ENCODE peak calls at places on chromosomes 6 and 20, in nine cellular contexts. N, Y, S, U, C, Q, Z, D and P are unnamed samples.

GRCh38 chr6:159062564-159062945 is 17.8 kb upstream of the TAGAP start:
- DNase-seq in N (no peak), Y (no peak), S (no peak), U (no peak), C (no peak), Q (no peak), Z (no peak), D (no peak), P (no peak)

GRCh38 chr20:45432294-45432693 is 16.4 kb downstream of the PIGT start:
- DNase-seq in N (no peak), Y (no peak), S (no peak), U (no peak), C (no peak), Q (no peak), Z (no peak), D (no peak), P (no peak)

GRCh38 chr6:11814819-11815218 is 36.2 kb upstream of the ADTRP start:
- DNase-seq in N (no peak), Y (no peak), S (no peak), U (no peak), C (no peak), Q (no peak), Z (no peak), D (no peak), P (no peak)

GRCh38 chr6:21771626-21772320 is 178.2 kb downstream of the SOX4 start:
- DNase-seq in N (no peak), Y (no peak), S (no peak), U (no peak), C (no peak), Q (no peak), Z (no peak), D (no peak), P (no peak)

GRCh38 chr6:46526607-46527006 is 35.4 kb upstream of the RCAN2 start:
- DNase-seq in N (no peak), Y (no peak), S (no peak), U (no peak), C (no peak), Q (no peak), Z (no peak), D (no peak), P (no peak)

GRCh38 chr6:3873051-3873450 is 23.9 kb downstream of the FAM50B start:
- DNase-seq in N (no peak), Y (no peak), S (no peak), U (no peak), C (no peak), Q (no peak), Z (no peak), D (no peak), P (no peak)

GRCh38 chr6:127031511-127031910 is 87.0 kb upstream of the RSPO3 start:
- DNase-seq in N (no peak), Y (no peak), S (no peak), U (no peak), C (no peak), Q (no peak), Z (no peak), D (no peak), P (no peak)

GRCh38 chr6:46005254-46005653 is 10.4 kb downstream of the CLIC5 start:
- DNase-seq in N (no peak), Y (no peak), S (no peak), U (no peak), C (no peak), Q (no peak), Z (no peak), D (no peak), P (no peak)

GRCh38 chr20:9215539-9215938 is 146.7 kb downstream of the PLCB4 start:
- DNase-seq in N (no peak), Y (no peak), S (peak; percentile 5), U (no peak), C (no peak), Q (no peak), Z (no peak), D (no peak), P (no peak)

GRCh38 chr20:3919352-3919751 is 30.2 kb downstream of the PANK2 start:
- DNase-seq in N (no peak), Y (no peak), S (no peak), U (no peak), C (no peak), Q (no peak), Z (no peak), D (no peak), P (no peak)

GRCh38 chr20:2314759-2315439 is 19.1 kb downstream of the TGM3 start:
- DNase-seq in N (no peak), Y (no peak), S (no peak), U (no peak), C (no peak), Q (peak; percentile 43), Z (peak; percentile 23), D (no peak), P (peak; percentile 97)

GRCh38 chr20:63322146-63322922 is 29.3 kb downstream of the COL20A1 start:
- DNase-seq in N (no peak), Y (peak; percentile 65), S (no peak), U (no peak), C (peak; percentile 45), Q (no peak), Z (no peak), D (no peak), P (no peak)

GRCh38 chr6:24431045-24431451 is 28.3 kb downstream of the MRS2 start:
- DNase-seq in N (peak; percentile 11), Y (no peak), S (peak; percentile 28), U (peak; percentile 54), C (no peak), Q (no peak), Z (no peak), D (no peak), P (no peak)

GRCh38 chr20:19775353-19776201 is 17.5 kb downstream of the RIN2 start:
- DNase-seq in N (no peak), Y (no peak), S (no peak), U (no peak), C (no peak), Q (no peak), Z (no peak), D (no peak), P (no peak)

GRCh38 chr20:36941403-36941835 is 10.1 kb downstream of the SAMHD1 start:
- DNase-seq in N (no peak), Y (no peak), S (no peak), U (no peak), C (peak; percentile 15), Q (no peak), Z (no peak), D (no peak), P (no peak)

DNA sequence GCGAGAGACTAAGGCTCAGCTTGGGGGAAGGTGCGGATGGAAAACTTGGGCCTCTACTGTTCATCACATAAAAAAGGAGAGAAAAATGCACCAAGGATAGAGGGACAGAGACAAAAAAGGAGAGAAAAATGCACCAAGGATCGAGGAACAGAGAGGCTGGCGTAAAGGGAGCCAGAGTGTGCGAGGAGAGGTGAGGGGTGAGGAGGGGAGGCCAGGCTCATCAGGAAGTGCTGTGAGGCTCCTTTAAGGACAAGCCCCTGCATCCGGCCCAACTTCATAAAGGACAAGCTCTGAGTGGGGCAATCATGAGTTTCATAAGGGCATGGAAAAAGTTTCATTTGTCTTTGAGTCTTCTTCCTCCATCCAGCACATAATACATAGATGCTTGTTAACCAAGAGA is 117.2 kb upstream of the NXT1 start:
- DNase-seq in N (no peak), Y (no peak), S (no peak), U (no peak), C (no peak), Q (no peak), Z (no peak), D (no peak), P (no peak)
- H3K9me3 ChIP-seq in N (peaks cover 31% of the 10 kb centered on the region), Y (no peaks in the 10 kb centered on the region), S (no peaks in the 10 kb centered on the region), U (no peaks in the 10 kb centered on the region), C (no peaks in the 10 kb centered on the region), Q (no peaks in the 10 kb centered on the region), Z (peaks cover 5% of the 10 kb centered on the region), D (no peaks in the 10 kb centered on the region), P (peaks cover 28% of the 10 kb centered on the region)

GRCh38 chr6:140180306-140180705 is 805.9 kb upstream of the CITED2 start:
- DNase-seq in N (no peak), Y (no peak), S (no peak), U (no peak), C (no peak), Q (no peak), Z (no peak), D (no peak), P (no peak)
- H3K9me3 ChIP-seq in N (no peaks in the 10 kb centered on the region), Y (no peaks in the 10 kb centered on the region), S (no peaks in the 10 kb centered on the region), U (no peaks in the 10 kb centered on the region), C (no peaks in the 10 kb centered on the region), Q (no peaks in the 10 kb centered on the region), Z (no peaks in the 10 kb centered on the region), D (no peaks in the 10 kb centered on the region), P (no peaks in the 10 kb centered on the region)

GRCh38 chr20:55745840-55746239 is 259.5 kb downstream of the CBLN4 start:
- DNase-seq in N (no peak), Y (no peak), S (no peak), U (no peak), C (no peak), Q (no peak), Z (no peak), D (no peak), P (no peak)

GRCh38 chr20:55746723-55747122 is 258.6 kb downstream of the CBLN4 start:
- DNase-seq in N (no peak), Y (no peak), S (no peak), U (no peak), C (no peak), Q (no peak), Z (no peak), D (no peak), P (no peak)

GRCh38 chr20:55740076-55740475 is 265.2 kb downstream of the CBLN4 start:
- DNase-seq in N (no peak), Y (no peak), S (no peak), U (no peak), C (no peak), Q (no peak), Z (no peak), D (no peak), P (no peak)

GRCh38 chr20:55744896-55745295 is 260.4 kb downstream of the CBLN4 start:
- DNase-seq in N (no peak), Y (no peak), S (no peak), U (peak; percentile 12), C (no peak), Q (no peak), Z (no peak), D (no peak), P (no peak)
- H3K9me3 ChIP-seq in N (no peaks in the 10 kb centered on the region), Y (no peaks in the 10 kb centered on the region), S (no peaks in the 10 kb centered on the region), U (no peaks in the 10 kb centered on the region), C (no peaks in the 10 kb centered on the region), Q (no peaks in the 10 kb centered on the region), Z (peaks cover 6% of the 10 kb centered on the region), D (no peaks in the 10 kb centered on the region), P (no peaks in the 10 kb centered on the region)

GRCh38 chr6:72825265-72825918 is 203.5 kb downstream of the KCNQ5 start:
- DNase-seq in N (no peak), Y (no peak), S (no peak), U (no peak), C (no peak), Q (no peak), Z (no peak), D (no peak), P (no peak)

GRCh38 chr6:72826033-72826432 is 204.2 kb downstream of the KCNQ5 start:
- DNase-seq in N (no peak), Y (no peak), S (no peak), U (no peak), C (no peak), Q (no peak), Z (no peak), D (no peak), P (no peak)

GRCh38 chr6:72828904-72829303 is 207.0 kb downstream of the KCNQ5 start:
- DNase-seq in N (no peak), Y (no peak), S (no peak), U (no peak), C (no peak), Q (no peak), Z (no peak), D (no peak), P (no peak)

GRCh38 chr6:72824833-72825232 is 203.0 kb downstream of the KCNQ5 start:
- DNase-seq in N (no peak), Y (no peak), S (no peak), U (no peak), C (no peak), Q (no peak), Z (no peak), D (no peak), P (no peak)

GRCh38 chr6:72826744-72827438 is 205.0 kb downstream of the KCNQ5 start:
- DNase-seq in N (no peak), Y (no peak), S (no peak), U (no peak), C (no peak), Q (no peak), Z (no peak), D (no peak), P (no peak)
- H3K9me3 ChIP-seq in N (no peaks in the 10 kb centered on the region), Y (no peaks in the 10 kb centered on the region), S (no peaks in the 10 kb centered on the region), U (no peaks in the 10 kb centered on the region), C (no peaks in the 10 kb centered on the region), Q (no peaks in the 10 kb centered on the region), Z (peaks cover 5% of the 10 kb centered on the region), D (no peaks in the 10 kb centered on the region), P (no peaks in the 10 kb centered on the region)